ENCODE peak calls at places on chromosomes 6 and 20, in nine cellular contexts. J is IMR-90; O is breast epithelium; I is cardiac muscle cell; X is AG04449; H is A549; M is endothelial cell; E is CD8-positive, alpha-beta T cell; C is uterus. Z is an unnamed sample.

GRCh38 chr20:58714340-58714922 is 21.8 kb downstream of the NPEPL1 start:
- DNase-seq in J (no peak), O (peak; percentile 36), I (no peak), X (no peak), H (no peak), M (peak; percentile 3), E (no peak), C (peak; percentile 10), Z (peak; percentile 56)

GRCh38 chr6:11203306-11204009 is 29.0 kb downstream of the NEDD9 start:
- DNase-seq in J (no peak), O (no peak), I (no peak), X (no peak), H (no peak), M (no peak), E (no peak), C (no peak), Z (no peak)

GRCh38 chr20:29318871-29319461 is 1938.5 kb upstream of the DEFB115 start:
- DNase-seq in J (no peak), O (no peak), I (no peak), X (no peak), H (no peak), M (no peak), E (no peak), C (no peak), Z (no peak)

GRCh38 chr6:55450007-55450406 is 122.7 kb downstream of the GFRAL start:
- DNase-seq in J (peak; percentile 27), O (no peak), I (no peak), X (no peak), H (no peak), M (no peak), E (no peak), C (no peak), Z (no peak)

GRCh38 chr6:132817554-132818403 is 3.4 kb downstream of the RPS12 start:
- DNase-seq in J (no peak), O (no peak), I (no peak), X (no peak), H (no peak), M (no peak), E (no peak), C (no peak), Z (no peak)

GRCh38 chr20:50144362-50144761 is 9.2 kb downstream of the PEDS1 start:
- DNase-seq in J (peak; percentile 99), O (no peak), I (no peak), X (peak; percentile 98), H (peak; percentile 89), M (no peak), E (no peak), C (peak; percentile 47), Z (no peak)

GRCh38 chr6:147131728-147132127 is 72.5 kb upstream of the STXBP5 start:
- DNase-seq in J (peak; percentile 43), O (no peak), I (no peak), X (no peak), H (peak; percentile 8), M (no peak), E (no peak), C (no peak), Z (no peak)

GRCh38 chr20:63625771-63626423 is 1.0 kb downstream of the GMEB2 start:
- DNase-seq in J (peak; percentile 17), O (no peak), I (peak; percentile 11), X (no peak), H (peak; percentile 24), M (peak; percentile 26), E (peak; percentile 41), C (peak; percentile 36), Z (peak; percentile 75)

GRCh38 chr6:112286010-112286409 is 31.6 kb upstream of the LAMA4 start:
- DNase-seq in J (no peak), O (no peak), I (no peak), X (no peak), H (no peak), M (no peak), E (peak; percentile 49), C (no peak), Z (no peak)

GRCh38 chr6:124490123-124490522 is 472.1 kb upstream of the RNF217 start:
- DNase-seq in J (no peak), O (no peak), I (no peak), X (no peak), H (no peak), M (no peak), E (no peak), C (no peak), Z (no peak)

DNA sequence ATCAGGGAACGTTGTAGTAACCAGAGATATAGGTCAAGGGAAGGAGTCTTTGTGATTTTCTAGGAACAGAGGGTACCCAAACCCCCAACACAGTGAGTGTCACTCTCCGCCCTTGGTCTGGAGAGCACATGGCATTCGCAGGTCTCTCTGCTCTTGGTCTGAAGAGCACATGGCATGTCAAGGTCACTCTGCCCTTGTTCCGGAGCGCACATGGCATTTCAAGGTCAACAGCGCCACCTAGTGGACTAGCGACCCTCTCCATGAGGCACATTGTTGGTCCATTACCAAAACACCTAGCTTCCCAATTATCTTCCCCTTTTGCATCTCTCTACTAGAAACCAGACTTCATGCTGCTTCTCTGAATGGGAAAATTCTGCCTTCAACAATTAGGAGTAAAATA is 260.0 kb downstream of the C6orf118 start:
- DNase-seq in J (no peak), O (no peak), I (peak; percentile 50), X (no peak), H (peak; percentile 20), M (peak; percentile 69), E (no peak), C (no peak), Z (no peak)
- TF ChIP-seq CTCF in J (no peak), O (no peak), I (peak; percentile 35), X (peak; percentile 29), H (peak; percentile 27), M (peak; percentile 91), E (no peak), C (no peak), Z (peak; percentile 8)

DNA sequence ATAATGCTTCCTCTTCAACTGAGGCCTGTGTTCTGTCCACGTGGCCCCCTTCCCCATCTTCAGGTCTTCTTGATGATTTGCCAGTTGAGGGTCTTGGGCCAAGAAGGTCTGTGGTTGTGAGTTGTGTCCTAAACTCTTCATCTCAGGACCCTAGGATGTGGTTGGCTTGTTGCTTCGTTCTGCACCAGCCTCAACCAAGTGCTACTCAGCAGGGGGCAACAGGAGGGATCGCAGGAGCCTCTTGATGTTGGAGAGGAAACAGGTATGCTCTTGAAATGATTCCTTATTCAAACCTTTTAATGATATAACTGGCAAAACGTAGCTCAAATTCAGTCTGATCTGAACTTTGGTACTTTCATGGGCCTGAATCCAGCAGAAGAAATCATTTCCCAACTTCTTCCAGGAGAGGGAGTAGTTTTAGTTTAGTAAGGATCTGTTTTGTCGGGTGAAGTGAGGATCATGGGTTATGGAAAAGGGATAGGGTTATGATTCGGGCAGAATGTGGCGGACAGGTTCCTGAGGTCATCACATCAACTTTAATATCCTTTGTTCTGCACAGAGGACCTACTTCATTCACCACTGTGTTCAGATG is 30.8 kb downstream of the SIRPB1 start:
- DNase-seq in J (no peak), O (no peak), I (no peak), X (no peak), H (no peak), M (no peak), E (no peak), C (no peak), Z (no peak)
- TF ChIP-seq CTCF in J (no peak), O (no peak), I (no peak), X (no peak), H (no peak), M (no peak), E (no peak), C (no peak), Z (no peak)

GRCh38 chr20:40970218-40970617 is 58.4 kb upstream of the TOP1 start:
- DNase-seq in J (no peak), O (no peak), I (no peak), X (no peak), H (no peak), M (no peak), E (no peak), C (no peak), Z (no peak)
- TF ChIP-seq CTCF in J (peak; percentile 23), O (no peak), I (peak; percentile 16), X (no peak), H (no peak), M (no peak), E (no peak), C (no peak), Z (no peak)

DNA sequence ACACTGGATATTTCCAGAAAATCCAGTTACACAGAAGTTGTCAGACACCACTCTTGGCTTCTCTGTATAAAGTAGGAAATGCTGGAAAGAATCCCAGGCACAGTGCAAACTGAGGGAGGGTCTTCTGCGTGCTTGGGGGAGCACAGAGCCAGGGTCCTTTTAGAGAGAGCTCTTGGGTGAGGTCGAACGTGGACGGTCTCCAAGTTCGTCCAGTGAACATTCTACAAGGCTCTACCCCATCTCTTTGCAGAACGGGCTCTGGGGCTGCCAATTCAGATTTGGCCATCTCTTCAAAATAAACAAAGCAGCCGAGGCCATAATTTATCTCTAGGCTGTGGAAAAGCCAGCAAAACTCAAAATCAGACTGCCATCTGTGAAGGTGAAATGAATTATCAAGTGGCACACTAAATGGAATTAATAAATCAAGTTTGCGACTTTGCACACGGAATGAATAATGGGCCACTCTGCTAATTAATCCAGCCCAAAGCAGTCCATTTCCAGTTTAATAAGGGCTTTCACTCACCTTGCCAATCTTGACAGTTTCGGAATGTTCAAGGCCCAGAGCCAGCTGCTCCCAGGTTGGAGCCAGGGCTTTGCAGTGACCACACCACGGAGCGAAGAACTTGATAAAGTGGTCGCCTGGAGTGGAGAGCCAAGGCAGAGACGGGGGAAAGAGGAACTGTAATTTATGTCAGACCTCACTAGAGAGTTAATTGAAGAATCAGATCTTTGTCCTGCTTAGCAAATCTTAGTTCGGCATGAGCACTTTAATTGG is 19.3 kb downstream of the TXNDC5 start:
- DNase-seq in J (no peak), O (no peak), I (no peak), X (no peak), H (no peak), M (no peak), E (no peak), C (no peak), Z (no peak)
- TF ChIP-seq CTCF in J (no peak), O (no peak), I (no peak), X (no peak), H (no peak), M (no peak), E (no peak), C (no peak), Z (no peak)

GRCh38 chr6:24492475-24492874 is 2.3 kb upstream of the ALDH5A1 start:
- DNase-seq in J (peak; percentile 7), O (no peak), I (peak; percentile 45), X (no peak), H (peak; percentile 44), M (peak; percentile 34), E (no peak), C (no peak), Z (no peak)
- TF ChIP-seq CTCF in J (peak; percentile 17), O (no peak), I (peak; percentile 52), X (peak; percentile 36), H (peak; percentile 22), M (peak; percentile 20), E (no peak), C (no peak), Z (peak; percentile 25)